ENCODE peak calls at places on chromosomes 6 and 20, in eight cellular contexts. V is effector memory CD8-positive, alpha-beta T cell; H is iPS DF 6.9; Y is ACHN; K is activated CD8-positive, alpha-beta memory T cell treated with anti-CD3 and anti-CD28 coated beads, Interleukin-2, amount 50 U/mL, for 4 hours; E is COR-L47; P is RKO; F is neuronal stem cell. R is an unnamed sample.

GRCh38 chr20:19849341-19850189 is 91.5 kb downstream of the RIN2 start:
- DNase-seq in V (no peak), H (no peak), Y (no peak), K (no peak), E (no peak), P (no peak), F (no peak), R (no peak)

GRCh38 chr20:878511-879307 is 37.4 kb downstream of the ANGPT4 start:
- DNase-seq in V (no peak), H (peak), Y (peak), K (no peak), E (no peak), P (peak), F (peak), R (no peak)

GRCh38 chr20:6623989-6624388 is 143.5 kb upstream of the BMP2 start:
- DNase-seq in V (no peak), H (peak), Y (no peak), K (no peak), E (no peak), P (no peak), F (peak), R (no peak)

GRCh38 chr6:161023316-161023715 is 31.7 kb downstream of the MAP3K4 start:
- DNase-seq in V (no peak), H (no peak), Y (no peak), K (no peak), E (no peak), P (no peak), F (no peak), R (no peak)

GRCh38 chr20:45863543-45864470 is 6.4 kb downstream of the ZSWIM3 start:
- DNase-seq in V (no peak), H (no peak), Y (no peak), K (no peak), E (no peak), P (no peak), F (no peak), R (no peak)

GRCh38 chr6:138652824-138653223 is 120.7 kb upstream of the CCDC28A start:
- DNase-seq in V (no peak), H (no peak), Y (no peak), K (no peak), E (no peak), P (no peak), F (no peak), R (no peak)

GRCh38 chr6:3209114-3210023 is 18.1 kb downstream of the TUBB2B start:
- DNase-seq in V (no peak), H (no peak), Y (peak), K (peak), E (peak), P (peak), F (no peak), R (peak)

GRCh38 chr6:109166643-109167042 is 71.3 kb downstream of the CEP57L1 start:
- DNase-seq in V (no peak), H (no peak), Y (no peak), K (no peak), E (no peak), P (no peak), F (no peak), R (no peak)

GRCh38 chr6:99349620-99350141 is at the start of gene FAXC:
- DNase-seq in V (no peak), H (no peak), Y (peak), K (no peak), E (peak), P (peak), F (peak), R (peak)

GRCh38 chr6:159853735-159854134 is 37.1 kb upstream of the MAS1 start:
- DNase-seq in V (no peak), H (no peak), Y (no peak), K (no peak), E (no peak), P (no peak), F (no peak), R (no peak)

GRCh38 chr6:45118684-45119230 is 209.4 kb upstream of the RUNX2 start:
- DNase-seq in V (no peak), H (no peak), Y (no peak), K (no peak), E (no peak), P (no peak), F (no peak), R (no peak)